ENCODE peak calls at places on chromosomes 3 and 15, in eight cellular contexts. S, N, Y, A, X, C, V and E are unnamed samples.

GRCh38 chr3:20527368-20527767 is 341.4 kb upstream of the SGO1 start:
- DNase-seq in C (no peak), S (no peak), A (no peak), V (no peak), Y (no peak), X (no peak), N (no peak), E (no peak)

GRCh38 chr15:98713585-98714001 is 65.3 kb downstream of the IGF1R start:
- DNase-seq in A (no peak), V (peak; percentile 31), X (no peak), S (peak; percentile 53), N (peak; percentile 55), Y (no peak), C (peak; percentile 41), E (peak; percentile 27)

GRCh38 chr15:96887730-96888129 is 557.2 kb downstream of the NR2F2 start:
- DNase-seq in C (no peak), Y (no peak), S (no peak), N (no peak), X (no peak), V (peak; percentile 80), A (no peak), E (no peak)

GRCh38 chr3:131193671-131194291 is 167.1 kb downstream of the NEK11 start:
- DNase-seq in S (no peak), N (no peak), Y (no peak), A (no peak), V (no peak), X (no peak), C (no peak), E (no peak)

GRCh38 chr3:149085828-149086231 is 503 bp downstream of the HLTF start:
- DNase-seq in V (peak; percentile 74), X (peak; percentile 77), C (no peak), A (no peak), Y (peak; percentile 4), N (no peak), S (no peak), E (no peak)

GRCh38 chr3:69821133-69821532 is 81.9 kb downstream of the MITF start:
- DNase-seq in A (no peak), S (no peak), V (no peak), Y (no peak), N (no peak), X (no peak), C (no peak), E (no peak)

GRCh38 chr3:23479615-23480323 is 276.6 kb downstream of the UBE2E2 start:
- DNase-seq in X (no peak), A (no peak), C (no peak), Y (no peak), S (no peak), N (no peak), V (no peak), E (no peak)

GRCh38 chr15:41966414-41966812 is 5.9 kb downstream of the EHD4 start:
- DNase-seq in Y (no peak), N (no peak), S (peak; percentile 11), C (peak; percentile 5), V (no peak), X (peak; percentile 64), A (no peak), E (no peak)

GRCh38 chr3:138242466-138242865 is 55.4 kb downstream of the ARMC8 start:
- DNase-seq in Y (no peak), N (no peak), V (no peak), A (no peak), C (no peak), X (no peak), S (no peak), E (no peak)

GRCh38 chr15:25684521-25685215 is 178.5 kb downstream of the ATP10A start:
- DNase-seq in N (no peak), Y (no peak), S (no peak), X (no peak), A (no peak), C (no peak), V (no peak), E (no peak)

GRCh38 chr3:9398715-9399708 is 1.6 kb downstream of the SETD5 start:
- DNase-seq in A (no peak), N (no peak), V (peak; percentile 65), X (no peak), C (no peak), Y (peak; percentile 62), S (no peak), E (no peak)

GRCh38 chr3:9399746-9400145 is 2.3 kb downstream of the SETD5 start:
- DNase-seq in Y (peak; percentile 79), S (peak; percentile 70), A (no peak), V (peak; percentile 81), X (no peak), N (peak; percentile 66), C (peak; percentile 72), E (no peak)

GRCh38 chr3:9396632-9397330 is 634 bp upstream of the SETD5 start:
- DNase-seq in Y (peak; percentile 98), S (peak; percentile 98), X (peak; percentile 100), V (peak; percentile 99), C (peak; percentile 98), A (peak; percentile 71), N (peak; percentile 99), E (peak; percentile 70)

GRCh38 chr3:9397331-9397910 is at the start of gene SETD5:
- DNase-seq in S (peak; percentile 99), V (peak; percentile 96), A (peak; percentile 88), N (peak; percentile 98), X (peak; percentile 99), C (peak; percentile 99), Y (peak; percentile 89), E (peak; percentile 83)

DNA sequence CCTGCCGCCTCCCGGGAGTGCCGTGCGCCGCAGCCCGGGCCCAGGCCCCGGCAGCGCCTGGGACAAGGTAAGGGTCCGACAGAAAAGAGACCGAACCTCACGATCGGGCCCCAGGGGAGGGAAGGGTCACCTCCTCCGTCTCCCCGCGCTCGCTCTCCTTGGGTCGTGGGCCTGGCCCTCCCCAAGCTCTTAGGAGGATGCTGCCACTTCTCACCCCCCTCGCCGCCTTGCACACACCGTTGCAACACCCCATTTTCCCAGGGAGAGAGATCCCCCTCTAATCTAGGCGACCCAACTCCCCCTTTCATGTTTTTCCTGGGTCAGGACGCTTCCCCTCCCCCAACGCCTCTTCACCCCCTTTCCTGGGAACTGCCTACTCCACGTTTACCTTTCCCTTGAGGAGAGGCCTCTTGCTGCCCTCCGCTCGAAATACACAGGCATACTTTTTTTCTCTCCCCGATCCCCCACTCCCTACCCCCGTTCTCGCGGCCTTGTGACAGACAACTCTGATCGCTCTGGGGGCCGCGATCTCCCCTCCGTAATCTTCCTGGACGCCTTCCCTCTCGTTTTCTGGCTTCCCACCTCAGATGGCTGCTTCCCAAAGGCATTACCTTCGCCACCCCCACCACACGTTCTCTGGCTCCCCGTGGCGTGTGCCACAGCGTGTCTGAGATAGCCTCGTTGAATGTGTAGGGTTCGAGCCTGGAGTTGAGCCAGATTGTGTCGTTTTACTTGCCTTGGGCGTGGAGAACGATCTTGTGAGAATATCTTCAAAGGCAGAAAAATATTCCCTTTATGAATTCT is 698 bp downstream of the SETD5 start:
- DNase-seq in Y (peak; percentile 40), V (no peak), N (peak; percentile 52), X (peak; percentile 94), A (no peak), S (peak; percentile 43), C (peak; percentile 56), E (no peak)
- TF ChIP-seq POLR2A in Y (no peak), V (no peak), N (peak; percentile 46), X (no peak), A (peak; percentile 11), S (no peak), C (no peak), E (no peak)

GRCh38 chr3:154122096-154122911 is 1.1 kb downstream of the ARHGEF26 start:
- DNase-seq in Y (no peak), V (peak; percentile 19), X (no peak), N (no peak), C (no peak), A (no peak), S (no peak), E (peak; percentile 13)

GRCh38 chr3:154122912-154123559 is 1.8 kb downstream of the ARHGEF26 start:
- DNase-seq in V (peak; percentile 50), Y (peak; percentile 1), X (no peak), A (no peak), N (no peak), S (no peak), C (no peak), E (no peak)

GRCh38 chr3:154121236-154122095 is at the start of gene ARHGEF26:
- DNase-seq in V (peak; percentile 84), Y (peak; percentile 44), N (peak; percentile 74), S (peak; percentile 89), X (peak; percentile 90), A (peak; percentile 54), C (peak; percentile 91), E (peak; percentile 56)

GRCh38 chr3:154125378-154126030 is 4.3 kb downstream of the ARHGEF26 start:
- DNase-seq in Y (peak; percentile 74), X (no peak), N (no peak), V (no peak), C (no peak), A (no peak), S (no peak), E (no peak)

GRCh38 chr3:154120903-154121235 is 321 bp upstream of the ARHGEF26 start:
- DNase-seq in A (no peak), S (no peak), X (no peak), N (no peak), V (no peak), C (no peak), Y (no peak), E (no peak)
- TF ChIP-seq POLR2AphosphoS5 in A (no peak), S (peak; percentile 1), X (no peak), N (no peak), V (no peak), C (no peak), Y (no peak), E (no peak)

DNA sequence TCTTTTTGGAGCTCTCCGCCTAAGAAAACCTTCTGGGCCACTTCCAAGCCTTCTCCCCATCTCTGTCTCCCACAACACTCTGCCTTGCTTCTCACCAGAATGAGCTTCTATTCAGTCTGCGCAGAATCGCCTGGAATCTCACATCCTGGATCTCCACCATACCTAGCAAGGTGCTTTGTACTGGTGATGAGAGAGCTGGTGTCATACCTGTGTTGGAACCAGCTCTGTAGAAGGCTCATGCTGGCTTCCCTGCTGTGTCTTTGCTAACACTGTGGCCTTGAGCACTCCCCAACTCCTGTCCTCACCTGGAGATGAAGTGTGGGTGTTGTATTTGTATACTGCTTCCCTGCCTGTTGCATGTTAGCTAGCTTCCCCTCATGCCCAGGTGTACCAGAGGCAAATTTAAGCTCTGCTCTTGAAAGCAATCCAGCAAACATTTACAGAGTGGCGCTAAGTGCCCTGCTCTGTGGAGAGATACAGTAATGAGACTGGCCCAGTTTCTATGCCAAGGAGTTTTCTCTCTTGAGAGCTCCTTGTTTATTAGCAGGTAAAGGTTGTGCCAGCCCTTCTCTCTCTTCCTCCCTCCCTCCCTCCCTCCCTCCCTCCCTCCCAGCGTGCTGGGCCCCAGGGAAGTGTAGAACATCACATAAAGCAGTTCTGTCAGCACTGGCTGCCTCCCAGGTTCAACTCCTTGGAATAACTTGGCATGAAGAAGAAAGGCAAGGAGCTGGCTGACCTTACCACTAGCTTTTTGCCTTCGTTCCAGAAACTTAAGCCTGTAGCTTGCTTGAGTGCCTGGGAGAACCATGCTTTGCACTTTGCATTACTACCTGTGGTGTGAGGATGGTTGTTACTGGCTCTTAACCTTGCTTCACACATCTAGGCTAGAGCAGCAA is 54.9 kb downstream of the TRIM71 start:
- DNase-seq in V (no peak), S (peak; percentile 92), Y (no peak), N (peak; percentile 79), A (no peak), C (peak; percentile 21), X (no peak), E (no peak)
- TF ChIP-seq POLR2A in V (no peak), S (no peak), Y (peak; percentile 8), N (no peak), A (no peak), C (no peak), X (no peak), E (no peak)

GRCh38 chr3:25837038-25837437 is 47.1 kb downstream of the OXSM start:
- DNase-seq in A (no peak), C (no peak), Y (no peak), N (no peak), X (no peak), V (no peak), S (no peak), E (no peak)
- TF ChIP-seq POLR2AphosphoS5 in A (no peak), C (no peak), Y (no peak), N (no peak), X (no peak), V (no peak), S (no peak), E (no peak)